ENCODE peak calls at places on chromosomes 5 and 9, in seven cellular contexts. B is endothelial cell of umbilical vein, Q is GM12878, F is HL-60, G is prostate gland, O is sigmoid colon, I is stomach. W is an unnamed sample.

GRCh38 chr9:35832814-35833213 is 3.8 kb downstream of the TMEM8B start:
- DNase-seq in F (no peak), G (peak; percentile 83), O (no peak), Q (no peak), B (no peak), I (peak; percentile 59), W (no peak)

GRCh38 chr5:15797116-15797515 is 297.1 kb downstream of the FBXL7 start:
- DNase-seq in Q (no peak), G (no peak), I (no peak), B (no peak), O (no peak), F (no peak), W (no peak)

GRCh38 chr9:108696156-108696555 is 159.6 kb downstream of the ACTL7B start:
- DNase-seq in G (no peak), O (no peak), I (no peak), B (no peak), F (no peak), Q (no peak), W (no peak)

GRCh38 chr5:1698589-1699316 is 100.9 kb downstream of the MRPL36 start:
- DNase-seq in G (no peak), I (no peak), B (no peak), F (no peak), Q (no peak), O (no peak), W (no peak)

GRCh38 chr9:98304381-98304780 is 48.9 kb upstream of the TBC1D2 start:
- DNase-seq in Q (no peak), I (no peak), B (no peak), F (no peak), O (no peak), G (no peak), W (no peak)

GRCh38 chr5:55850839-55851674 is at the start of gene IL31RA:
- DNase-seq in O (no peak), B (peak; percentile 58), G (no peak), I (no peak), F (peak; percentile 46), Q (no peak), W (no peak)

GRCh38 chr9:14302405-14302804 is 11.5 kb downstream of the NFIB start:
- DNase-seq in B (no peak), F (no peak), O (no peak), I (no peak), Q (no peak), G (no peak), W (no peak)

GRCh38 chr5:118326496-118327045 is 661.8 kb downstream of the DTWD2 start:
- DNase-seq in Q (no peak), O (no peak), B (no peak), F (no peak), G (no peak), I (no peak), W (no peak)

GRCh38 chr9:77841739-77842386 is 189.7 kb downstream of the GNAQ start:
- DNase-seq in F (no peak), B (peak; percentile 38), O (no peak), I (no peak), Q (peak; percentile 16), G (no peak), W (no peak)

GRCh38 chr5:54024466-54024865 is 285.9 kb downstream of the ARL15 start:
- DNase-seq in O (no peak), I (no peak), G (no peak), F (no peak), B (no peak), Q (no peak), W (no peak)

GRCh38 chr5:130337179-130337888 is 433.1 kb downstream of the CHSY3 start:
- DNase-seq in O (no peak), Q (no peak), F (no peak), B (peak; percentile 87), I (no peak), G (no peak), W (no peak)

GRCh38 chr5:95422842-95423241 is 31.7 kb downstream of the FAM81B start:
- DNase-seq in G (no peak), I (no peak), O (no peak), Q (no peak), F (no peak), B (no peak), W (no peak)

GRCh38 chr9:119441338-119441737 is 72.1 kb upstream of the BRINP1 start:
- DNase-seq in B (no peak), O (no peak), I (no peak), G (no peak), Q (no peak), F (no peak), W (no peak)

GRCh38 chr9:109281518-109281917 is 39.3 kb downstream of the EPB41L4B start:
- DNase-seq in G (no peak), F (no peak), B (no peak), Q (no peak), O (no peak), I (no peak), W (no peak)

GRCh38 chr9:128683340-128684064 is 5.5 kb upstream of the SET start:
- DNase-seq in I (peak; percentile 72), Q (no peak), G (peak; percentile 54), F (peak; percentile 75), B (peak; percentile 16), O (no peak), W (no peak)

GRCh38 chr9:20698799-20699198 is 14.7 kb downstream of the FOCAD start:
- DNase-seq in Q (no peak), B (no peak), I (no peak), G (no peak), F (no peak), O (no peak), W (no peak)

DNA sequence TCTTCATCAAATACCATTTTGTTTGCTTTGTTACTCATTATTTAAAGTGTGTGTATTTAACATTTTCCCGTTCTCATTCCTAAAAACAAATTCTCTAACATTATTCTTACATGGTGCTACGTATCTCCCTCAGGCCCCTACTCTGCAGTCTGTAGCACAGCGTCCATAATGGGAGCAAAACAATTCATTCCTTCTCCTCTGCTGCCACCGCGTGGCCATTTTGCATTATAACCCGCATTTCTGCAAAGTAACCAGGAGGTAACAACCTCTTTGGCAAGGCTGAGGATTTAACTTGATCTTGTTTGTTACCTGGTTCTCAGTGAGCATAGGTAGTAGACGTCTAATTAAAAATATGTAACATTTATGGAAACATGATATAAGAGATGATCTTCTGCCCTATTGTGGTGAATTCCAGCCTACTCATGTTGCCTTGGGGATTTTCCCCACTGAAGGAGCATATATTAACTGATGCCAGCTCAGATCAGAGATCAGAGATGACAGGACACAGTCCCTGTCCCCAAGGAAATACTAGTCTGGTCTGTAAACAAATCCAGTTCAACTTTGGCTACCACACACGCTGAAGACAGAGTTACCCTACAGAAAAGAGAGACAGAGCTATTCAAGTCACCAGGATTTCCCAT is 10.5 kb downstream of the OR1K1 start:
- DNase-seq in F (peak; percentile 67), O (peak; percentile 82), Q (peak; percentile 43), I (peak; percentile 80), G (peak; percentile 72), B (peak; percentile 87), W (peak; percentile 58)
- TF ChIP-seq POLR2AphosphoS5 in F (no peak), O (no peak), Q (no peak), I (no peak), G (peak; percentile 73), B (no peak), W (no peak)

DNA sequence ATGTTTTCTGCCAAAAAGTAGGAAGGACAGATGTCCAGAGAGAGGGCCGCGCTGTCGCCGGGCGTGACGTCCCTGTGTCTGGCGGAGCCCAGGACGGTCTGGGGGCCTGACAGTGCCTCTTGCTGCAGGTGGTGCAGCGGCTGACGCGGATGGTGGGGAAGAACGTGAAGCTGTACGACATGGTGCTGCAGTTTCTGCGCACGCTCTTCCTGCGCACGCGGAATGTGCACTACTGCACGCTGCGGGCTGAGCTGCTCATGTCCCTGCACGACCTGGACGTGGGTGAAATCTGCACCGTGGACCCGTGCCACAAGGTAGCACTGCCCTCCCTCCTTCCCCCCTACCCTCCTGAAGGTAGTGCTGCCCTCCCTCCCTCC is 7.8 kb downstream of the NELFB start:
- DNase-seq in B (no peak), I (no peak), F (no peak), Q (no peak), O (no peak), G (no peak), W (no peak)
- TF ChIP-seq POLR2AphosphoS5 in B (peak; percentile 27), I (no peak), F (no peak), Q (no peak), O (no peak), G (no peak), W (no peak)

DNA sequence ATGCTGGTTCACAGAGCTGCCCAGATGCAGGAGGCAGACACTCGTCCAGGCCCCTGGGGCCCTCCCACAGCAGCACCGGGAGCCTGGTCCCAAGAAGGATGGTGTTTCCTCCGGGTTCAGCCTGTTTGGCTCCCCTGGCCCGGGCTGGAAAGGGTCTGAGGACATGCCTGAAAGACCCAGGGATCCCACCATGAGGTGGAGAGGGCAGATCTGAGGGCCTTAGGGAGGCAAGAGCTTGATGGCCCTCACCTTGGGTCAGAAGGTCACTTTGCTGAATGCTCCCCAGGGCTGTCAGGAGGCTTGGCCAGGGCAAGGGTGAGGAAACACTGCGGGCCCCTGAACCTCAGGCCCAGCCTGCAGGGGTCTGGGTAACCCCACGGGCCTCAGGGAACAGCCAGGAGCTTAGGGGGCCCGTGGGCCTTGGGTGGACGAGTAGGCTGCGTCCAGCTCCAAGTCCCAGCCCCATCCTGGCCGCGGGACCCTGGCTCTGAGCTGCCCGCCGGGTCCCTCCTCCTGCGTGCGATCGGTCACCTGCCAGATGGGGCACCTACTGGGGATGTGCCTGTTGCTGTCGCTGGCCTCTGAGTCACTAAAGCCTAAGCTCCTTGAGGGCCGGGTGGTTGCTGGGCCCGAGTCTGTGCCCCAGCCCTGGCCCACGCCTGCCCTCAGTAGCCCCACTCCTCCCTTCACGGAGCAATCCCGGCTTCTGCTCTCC is 106.2 kb downstream of the ZNF354C start:
- DNase-seq in Q (no peak), B (no peak), G (no peak), I (no peak), F (no peak), O (peak; percentile 49), W (no peak)
- TF ChIP-seq POLR2AphosphoS5 in Q (no peak), B (no peak), G (no peak), I (no peak), F (no peak), O (no peak), W (no peak)

GRCh38 chr9:104927912-104928740 is at the start of gene ABCA1:
- DNase-seq in I (peak; percentile 91), F (peak; percentile 85), G (peak; percentile 92), O (peak; percentile 99), Q (no peak), B (peak; percentile 82), W (peak; percentile 67)

GRCh38 chr9:104936291-104936690 is 8.3 kb upstream of the ABCA1 start:
- DNase-seq in G (no peak), B (no peak), I (no peak), F (no peak), O (no peak), Q (no peak), W (no peak)

GRCh38 chr9:104927216-104927911 is 591 bp downstream of the ABCA1 start:
- DNase-seq in Q (no peak), I (peak; percentile 31), B (peak; percentile 66), F (peak; percentile 8), G (peak; percentile 23), O (peak; percentile 77), W (peak; percentile 33)

GRCh38 chr9:104934686-104935413 is 6.9 kb upstream of the ABCA1 start:
- DNase-seq in F (no peak), O (no peak), B (no peak), G (no peak), Q (no peak), I (no peak), W (no peak)

DNA sequence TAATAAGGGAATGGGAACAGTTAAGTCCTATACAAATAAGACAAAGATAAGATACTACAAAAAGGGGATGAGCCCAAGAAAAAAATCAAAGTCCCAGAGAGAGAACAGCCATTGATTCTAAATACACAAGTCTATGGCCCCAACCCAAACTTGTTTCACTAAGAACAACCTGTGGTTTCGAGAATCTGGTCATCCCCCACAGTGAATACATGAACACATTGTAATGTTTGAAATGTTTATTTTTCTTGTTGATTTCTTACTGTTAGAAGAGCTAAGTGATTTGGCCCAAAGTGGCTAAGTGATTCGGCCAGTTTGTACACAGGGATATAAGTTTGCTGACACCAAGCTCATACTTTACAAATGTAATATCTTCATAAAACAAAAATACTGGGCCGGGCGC is 3.3 kb upstream of the ABCA1 start:
- DNase-seq in Q (no peak), O (no peak), G (no peak), I (no peak), F (no peak), B (no peak), W (no peak)
- TF ChIP-seq POLR2AphosphoS5 in Q (no peak), O (no peak), G (no peak), I (no peak), F (no peak), B (no peak), W (no peak)

W was measured in GM12891.